ENCODE peak calls at places on chromosome 3, in five cellular contexts. B is SK-N-SH, O is GM12878, Y is HepG2, H is K562. D is an unnamed sample.
A peak's percentile ranks its signal among the peaks of the same experiment; 100 is the strongest.

GRCh38 chr3:47716656-47717055 is 65.0 kb downstream of the SMARCC1 start:
- DNase-seq in Y (no peak), H (no peak), B (no peak), O (no peak), D (no peak)

GRCh38 chr3:74630602-74631001 is 16.1 kb upstream of the CNTN3 start:
- DNase-seq in B (no peak), Y (no peak), O (no peak), H (no peak), D (no peak)

GRCh38 chr3:194782767-194783404 is 97.2 kb downstream of the FAM43A start:
- DNase-seq in H (no peak), O (no peak), Y (peak; percentile 51), B (no peak), D (no peak)

GRCh38 chr3:122975163-122975923 is 52.2 kb downstream of the SEMA5B start:
- DNase-seq in B (peak; percentile 78), Y (no peak), O (no peak), H (no peak), D (no peak)

GRCh38 chr3:33786565-33787327 is 11.7 kb upstream of the PDCD6IP start:
- DNase-seq in O (no peak), H (peak; percentile 12), B (no peak), Y (no peak), D (no peak)

GRCh38 chr3:156787926-156788663 is 38.1 kb upstream of the LEKR1 start:
- DNase-seq in B (peak; percentile 17), Y (no peak), H (peak; percentile 84), O (no peak), D (peak; percentile 12)

GRCh38 chr3:125437631-125438435 is 62.7 kb upstream of the ZNF148 start:
- DNase-seq in B (peak; percentile 54), O (no peak), H (peak; percentile 71), Y (peak; percentile 32), D (peak; percentile 60)

GRCh38 chr3:72245183-72245811 is 460.3 kb upstream of the PROK2 start:
- DNase-seq in H (no peak), O (no peak), B (peak; percentile 51), Y (no peak), D (no peak)

GRCh38 chr3:109098245-109098644 is 19.7 kb downstream of the MORC1 start:
- DNase-seq in O (no peak), Y (peak; percentile 7), B (no peak), H (peak; percentile 13), D (peak; percentile 45)

GRCh38 chr3:60142009-60142408 is 1092.2 kb upstream of the CFAP20DC start:
- DNase-seq in H (no peak), O (no peak), B (peak; percentile 8), Y (no peak), D (no peak)

GRCh38 chr3:60144071-60144470 is 1094.2 kb upstream of the CFAP20DC start:
- DNase-seq in Y (no peak), O (no peak), B (no peak), H (no peak), D (no peak)

GRCh38 chr3:60149501-60149900 is 1099.7 kb upstream of the CFAP20DC start:
- DNase-seq in Y (no peak), B (no peak), O (no peak), H (no peak), D (no peak)

GRCh38 chr3:60146121-60146520 is 1096.3 kb upstream of the CFAP20DC start:
- DNase-seq in H (no peak), B (no peak), O (no peak), Y (no peak), D (no peak)

GRCh38 chr3:60147249-60147648 is 1097.4 kb upstream of the CFAP20DC start:
- DNase-seq in O (no peak), Y (no peak), B (no peak), H (no peak), D (no peak)
- TF ChIP-seq FOXM1 in O (no peak), Y (no peak), B (no peak), H (no peak), D (no peak)

DNA sequence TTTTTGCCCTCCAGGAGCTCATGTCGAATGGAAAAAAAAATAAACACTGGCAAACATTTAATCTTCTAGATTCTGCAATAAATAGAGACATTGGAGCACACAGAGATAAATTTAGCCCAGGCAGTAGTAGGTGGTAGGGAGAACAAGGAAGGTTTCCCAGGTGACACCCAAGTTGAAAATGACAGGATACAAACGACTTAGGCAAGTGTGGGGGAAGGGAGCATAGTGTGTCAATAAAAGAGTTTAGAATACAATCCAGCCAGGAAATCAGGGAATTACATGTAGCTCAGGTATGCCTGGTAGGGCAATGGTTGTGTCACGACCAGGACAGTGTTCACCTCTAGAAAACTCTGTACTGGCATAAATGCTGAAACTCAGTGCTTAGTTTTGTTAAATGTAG is 364.6 kb upstream of the AGTR1 start:
- DNase-seq in O (no peak), Y (no peak), B (no peak), H (no peak), D (no peak)
- TF ChIP-seq FOXM1 in O (no peak), Y (no peak), B (no peak), H (no peak), D (no peak)

GRCh38 chr3:73614385-73614784 is 10.4 kb downstream of the PDZRN3 start:
- DNase-seq in H (no peak), Y (no peak), B (no peak), O (no peak), D (no peak)
- TF ChIP-seq FOXM1 in H (no peak), Y (no peak), B (no peak), O (no peak), D (no peak)

DNA sequence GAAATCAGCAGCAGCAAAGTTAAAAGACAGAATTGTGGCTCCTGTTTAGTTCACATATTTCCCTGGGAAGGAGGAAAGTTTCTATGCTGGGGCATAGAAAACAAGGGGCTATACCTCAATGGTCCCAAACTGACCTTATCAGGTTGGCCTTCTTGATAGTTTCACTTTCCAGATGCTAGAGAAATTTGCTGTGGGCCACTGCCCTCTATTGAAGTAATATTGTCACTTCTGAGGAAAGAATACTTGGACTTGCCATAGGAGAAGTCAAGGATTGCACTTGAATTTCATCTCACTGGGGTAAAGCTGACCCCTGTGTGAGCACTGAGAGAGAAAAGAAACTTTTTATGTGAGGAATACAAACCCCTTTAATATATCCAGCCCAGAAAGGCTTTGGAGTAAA is 49.3 kb upstream of the XCR1 start:
- DNase-seq in O (no peak), B (no peak), H (peak; percentile 17), Y (no peak), D (no peak)
- TF ChIP-seq FOXM1 in O (no peak), B (no peak), H (no peak), Y (no peak), D (no peak)

GRCh38 chr3:58386966-58387365 is 46.7 kb downstream of the PDHB start:
- DNase-seq in O (no peak), B (no peak), H (no peak), Y (no peak), D (no peak)

GRCh38 chr3:58387650-58388546 is 45.7 kb downstream of the PDHB start:
- DNase-seq in Y (no peak), O (no peak), H (no peak), B (no peak), D (no peak)

GRCh38 chr3:58392191-58392590 is 41.4 kb downstream of the PDHB start:
- DNase-seq in O (no peak), H (no peak), Y (peak; percentile 11), B (no peak), D (no peak)

GRCh38 chr3:58391156-58391865 is 42.3 kb downstream of the PDHB start:
- DNase-seq in B (no peak), Y (no peak), O (no peak), H (no peak), D (no peak)

GRCh38 chr3:58388550-58389061 is 45.0 kb downstream of the PDHB start:
- DNase-seq in H (no peak), B (peak; percentile 47), O (no peak), Y (peak; percentile 16), D (no peak)
- TF ChIP-seq FOXM1 in H (no peak), B (no peak), O (no peak), Y (no peak), D (no peak)

DNA sequence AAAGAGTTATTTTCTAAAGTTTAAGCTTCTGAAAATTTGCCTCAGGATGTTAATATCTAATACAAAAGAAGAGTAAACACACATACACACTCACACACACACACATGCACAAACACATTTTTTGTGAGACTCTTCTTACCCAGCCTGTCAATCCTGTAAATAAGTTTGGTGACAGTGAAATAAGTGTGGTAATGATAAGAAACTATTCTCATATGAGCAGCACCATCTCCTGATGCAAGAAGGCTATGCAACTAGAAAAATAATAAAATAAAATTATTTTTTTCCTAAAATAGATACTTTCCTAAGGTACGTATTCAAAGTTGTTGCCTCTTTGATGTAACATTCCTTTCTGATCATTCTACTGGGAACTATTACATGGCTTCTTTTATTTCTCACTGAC is 155.1 kb downstream of the MECOM start:
- DNase-seq in O (no peak), Y (no peak), H (no peak), B (no peak), D (no peak)
- TF ChIP-seq FOXM1 in O (no peak), Y (no peak), H (no peak), B (no peak), D (no peak)

DNA sequence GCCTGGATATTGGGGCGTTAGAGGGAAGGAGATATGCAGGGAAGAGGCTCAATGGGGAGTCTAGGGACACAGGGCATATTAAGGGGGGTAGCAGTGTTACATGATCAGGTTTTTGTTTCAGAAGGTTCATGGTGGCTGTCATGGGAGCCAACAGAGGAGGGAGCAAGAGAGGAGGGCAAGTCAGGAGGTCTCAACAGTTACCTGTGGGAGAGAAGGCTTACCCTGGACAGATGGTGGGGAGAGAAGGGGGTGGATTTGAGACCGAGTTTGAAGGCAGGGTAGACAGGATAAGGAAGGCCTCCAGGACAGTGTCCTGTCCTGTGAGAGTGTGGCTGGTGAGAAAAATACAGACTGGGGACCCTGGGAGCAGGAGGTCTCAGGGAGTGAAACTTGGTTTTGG is 3.8 kb upstream of the WNT7A start:
- DNase-seq in O (no peak), B (peak; percentile 3), Y (no peak), H (no peak), D (no peak)
- TF ChIP-seq FOXM1 in O (no peak), B (no peak), Y (no peak), H (no peak), D (no peak)

DNA sequence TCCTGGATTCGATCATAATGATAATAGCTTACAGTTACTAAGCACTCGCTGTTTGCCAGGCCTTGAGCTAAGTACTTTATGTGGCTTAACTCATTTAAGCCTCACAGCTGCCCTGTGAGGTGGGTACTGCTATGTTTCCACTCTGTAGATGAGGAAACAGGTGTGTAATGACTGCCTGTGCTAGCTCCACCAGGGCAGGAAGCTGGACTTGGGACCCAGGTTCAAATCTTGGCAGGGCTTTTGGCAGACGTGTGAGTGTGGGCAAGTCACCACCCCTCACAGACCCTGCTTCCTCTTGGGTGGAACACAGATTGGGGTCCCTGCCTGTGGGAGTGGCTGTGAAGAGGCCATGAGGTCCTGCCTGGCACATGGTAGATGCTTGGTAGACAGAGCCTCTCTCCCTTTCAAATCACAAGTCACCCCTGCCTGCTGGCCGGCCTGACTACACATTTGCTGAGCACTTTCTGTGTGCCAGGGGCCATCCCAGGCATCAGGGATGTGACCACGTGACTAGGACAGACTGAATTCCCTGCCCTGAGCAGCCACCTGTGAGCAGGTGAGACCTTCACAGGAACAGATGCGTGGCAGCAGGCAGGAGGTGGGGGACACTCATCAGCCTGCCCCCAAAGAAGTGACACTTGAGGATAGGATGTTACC is 3.7 kb downstream of the EFCC1 start:
- DNase-seq in O (no peak), B (no peak), H (no peak), Y (no peak), D (no peak)
- TF ChIP-seq FOXM1 in O (no peak), B (no peak), H (no peak), Y (no peak), D (no peak)

DNA sequence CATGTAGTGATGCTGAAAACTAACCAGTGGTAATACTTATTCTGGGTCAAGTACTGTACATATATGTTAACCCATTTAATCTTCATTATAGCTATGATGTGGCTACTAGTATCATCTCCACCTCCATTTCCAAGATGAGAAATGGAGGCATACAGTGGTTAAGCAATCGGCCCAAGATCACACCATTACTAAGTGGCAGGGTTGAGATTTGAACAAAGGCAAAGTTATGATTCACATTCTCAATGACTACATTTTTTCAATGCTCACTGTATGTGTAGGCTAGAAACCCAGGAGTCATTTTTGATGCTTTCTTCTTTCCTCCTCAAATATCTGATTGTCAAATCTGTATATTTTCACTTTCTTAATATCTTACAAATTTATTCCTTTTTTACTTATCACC is 30.2 kb downstream of the ABI3BP start:
- DNase-seq in O (no peak), H (no peak), B (no peak), Y (no peak), D (no peak)
- TF ChIP-seq FOXM1 in O (no peak), H (no peak), B (no peak), Y (no peak), D (no peak)